ENCODE peak calls at places on chromosomes 7 and 10, in seven cellular contexts. W, J, U, X, Z, C and H are unnamed samples.

GRCh38 chr7:83439021-83439420 is 209.9 kb downstream of the SEMA3E start:
- DNase-seq in X (no peak), U (no peak), W (no peak), J (no peak), Z (no peak), C (no peak), H (no peak)

GRCh38 chr10:31620236-31621151 is 301.5 kb downstream of the ZEB1 start:
- DNase-seq in X (no peak), Z (peak; percentile 78), U (peak; percentile 36), J (peak; percentile 86), W (peak; percentile 66), C (peak; percentile 82), H (peak; percentile 62)

GRCh38 chr10:1400129-1400865 is 337.0 kb downstream of the ADARB2 start:
- DNase-seq in C (no peak), X (no peak), J (no peak), W (no peak), U (no peak), Z (no peak), H (no peak)

GRCh38 chr10:30431435-30431911 is 2.5 kb upstream of the MAP3K8 start:
- DNase-seq in W (no peak), Z (no peak), U (no peak), J (no peak), X (no peak), C (peak; percentile 37), H (no peak)

GRCh38 chr10:86545097-86545496 is 23.5 kb upstream of the WAPL start:
- DNase-seq in U (no peak), Z (no peak), C (no peak), X (no peak), J (no peak), W (no peak), H (no peak)

GRCh38 chr10:12438914-12439692 is 89.8 kb downstream of the CAMK1D start:
- DNase-seq in C (no peak), J (no peak), U (no peak), W (no peak), Z (no peak), X (no peak), H (no peak)

GRCh38 chr10:119663866-119664698 is 12.9 kb downstream of the BAG3 start:
- DNase-seq in Z (no peak), C (peak; percentile 85), J (no peak), X (no peak), W (peak; percentile 63), U (no peak), H (no peak)

GRCh38 chr7:55074008-55074499 is 55.2 kb downstream of the EGFR start:
- DNase-seq in Z (peak; percentile 79), J (peak; percentile 34), C (peak; percentile 88), X (no peak), U (peak; percentile 43), W (peak; percentile 78), H (peak; percentile 78)

GRCh38 chr7:42714361-42714760 is 197.5 kb downstream of the C7orf25 start:
- DNase-seq in W (no peak), J (no peak), Z (no peak), C (no peak), U (no peak), X (no peak), H (no peak)

GRCh38 chr7:1922071-1922869 is 252.2 kb downstream of the ELFN1 start:
- DNase-seq in X (no peak), W (no peak), U (no peak), C (peak; percentile 77), J (no peak), Z (peak; percentile 17), H (no peak)

GRCh38 chr7:19508821-19509220 is 200.0 kb downstream of the POLR1F start:
- DNase-seq in U (no peak), W (no peak), J (no peak), C (no peak), Z (no peak), X (no peak), H (peak; percentile 24)

GRCh38 chr7:143372070-143372469 is 9.1 kb upstream of the ZYX start:
- DNase-seq in U (no peak), C (no peak), W (no peak), Z (no peak), X (no peak), J (no peak), H (no peak)

GRCh38 chr7:104275900-104276299 is 52.5 kb upstream of the LHFPL3 start:
- DNase-seq in C (peak; percentile 8), U (no peak), Z (peak; percentile 8), W (no peak), X (no peak), J (no peak), H (no peak)

GRCh38 chr10:121527690-121528089 is 70.6 kb downstream of the FGFR2 start:
- DNase-seq in U (no peak), Z (peak; percentile 1), X (peak; percentile 37), C (peak; percentile 89), W (peak; percentile 96), J (no peak), H (peak; percentile 75)

GRCh38 chr10:77574436-77574835 is 63.2 kb downstream of the KCNMA1 start:
- DNase-seq in Z (no peak), C (no peak), U (no peak), W (no peak), X (no peak), J (no peak), H (no peak)
- H2BK5ac ChIP-seq in Z (no peak overlapping the region), C (no peak overlapping the region), U (no peak overlapping the region), W (no peak overlapping the region), X (no peak overlapping the region), J (no peak overlapping the region), H (no peak overlapping the region)

GRCh38 chr7:100435401-100436304 is 644 bp downstream of the PPP1R35 start:
- DNase-seq in X (no peak), C (peak; percentile 70), U (no peak), W (peak; percentile 54), Z (no peak), J (peak; percentile 45), H (peak; percentile 33)
- H3K4me1 ChIP-seq in X (peaks cover 22% of the 10 kb centered on the region), C (peaks cover 16% of the 10 kb centered on the region), U (peaks cover 12% of the 10 kb centered on the region), W (peaks cover 12% of the 10 kb centered on the region), Z (peaks cover 13% of the 10 kb centered on the region), J (no peaks in the 10 kb centered on the region), H (peaks cover 26% of the 10 kb centered on the region)

GRCh38 chr7:132154695-132155471 is 421.4 kb downstream of the PLXNA4 start:
- DNase-seq in X (no peak), J (no peak), W (no peak), Z (no peak), C (no peak), U (no peak), H (no peak)

GRCh38 chr7:132152490-132152889 is 423.8 kb downstream of the PLXNA4 start:
- DNase-seq in W (no peak), C (no peak), Z (no peak), J (no peak), X (no peak), U (no peak), H (no peak)

GRCh38 chr7:132150711-132151110 is 425.6 kb downstream of the PLXNA4 start:
- DNase-seq in X (no peak), W (no peak), U (no peak), J (no peak), Z (no peak), C (peak; percentile 74), H (no peak)

GRCh38 chr7:132155715-132156114 is 420.6 kb downstream of the PLXNA4 start:
- DNase-seq in Z (no peak), X (no peak), J (no peak), W (no peak), C (no peak), U (no peak), H (no peak)

GRCh38 chr7:132154248-132154647 is 422.0 kb downstream of the PLXNA4 start:
- DNase-seq in J (no peak), C (no peak), Z (no peak), X (no peak), W (no peak), U (no peak), H (no peak)
- H2AK5ac ChIP-seq in J (no peak overlapping the region), C (no peak overlapping the region), Z (no peak overlapping the region), X (peak overlapping the region; percentile 11), W (no peak overlapping the region), U (no peak overlapping the region), H (no peak overlapping the region)

GRCh38 chr10:22911067-22911466 is 16.8 kb upstream of the ARMC3 start:
- DNase-seq in W (no peak), U (no peak), C (no peak), J (no peak), X (no peak), Z (no peak), H (no peak)
- H2BK5ac ChIP-seq in W (no peak overlapping the region), U (no peak overlapping the region), C (no peak overlapping the region), J (no peak overlapping the region), X (no peak overlapping the region), Z (no peak overlapping the region), H (no peak overlapping the region)

DNA sequence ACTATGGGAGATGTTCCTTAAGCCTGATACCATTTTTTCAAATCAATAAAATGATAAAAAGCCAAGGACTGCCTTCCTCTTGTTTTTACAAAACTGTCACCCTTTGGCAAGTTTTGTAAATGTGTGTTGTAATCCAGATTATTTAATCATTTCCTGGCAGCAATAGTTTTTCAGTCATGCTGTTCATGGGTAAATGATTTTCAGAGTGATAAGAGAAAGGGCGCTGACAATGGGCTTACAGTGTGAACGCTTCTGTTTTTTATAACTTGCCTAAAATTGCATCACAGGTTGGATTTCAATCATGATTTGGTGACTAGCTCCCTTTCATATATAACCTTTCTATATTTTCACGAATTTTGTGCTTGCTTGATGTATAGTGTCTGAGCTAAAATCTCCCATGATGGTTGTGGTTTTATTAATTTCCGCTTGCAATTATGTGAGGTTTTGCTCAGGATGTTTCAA is 19.0 kb upstream of the DMBT1 start:
- DNase-seq in X (no peak), J (no peak), Z (no peak), U (no peak), W (no peak), C (no peak), H (no peak)
- H3K4me1 ChIP-seq in X (no peaks in the 10 kb centered on the region), J (no peaks in the 10 kb centered on the region), Z (no peaks in the 10 kb centered on the region), U (no peaks in the 10 kb centered on the region), W (no peaks in the 10 kb centered on the region), C (no peaks in the 10 kb centered on the region), H (no peaks in the 10 kb centered on the region)

DNA sequence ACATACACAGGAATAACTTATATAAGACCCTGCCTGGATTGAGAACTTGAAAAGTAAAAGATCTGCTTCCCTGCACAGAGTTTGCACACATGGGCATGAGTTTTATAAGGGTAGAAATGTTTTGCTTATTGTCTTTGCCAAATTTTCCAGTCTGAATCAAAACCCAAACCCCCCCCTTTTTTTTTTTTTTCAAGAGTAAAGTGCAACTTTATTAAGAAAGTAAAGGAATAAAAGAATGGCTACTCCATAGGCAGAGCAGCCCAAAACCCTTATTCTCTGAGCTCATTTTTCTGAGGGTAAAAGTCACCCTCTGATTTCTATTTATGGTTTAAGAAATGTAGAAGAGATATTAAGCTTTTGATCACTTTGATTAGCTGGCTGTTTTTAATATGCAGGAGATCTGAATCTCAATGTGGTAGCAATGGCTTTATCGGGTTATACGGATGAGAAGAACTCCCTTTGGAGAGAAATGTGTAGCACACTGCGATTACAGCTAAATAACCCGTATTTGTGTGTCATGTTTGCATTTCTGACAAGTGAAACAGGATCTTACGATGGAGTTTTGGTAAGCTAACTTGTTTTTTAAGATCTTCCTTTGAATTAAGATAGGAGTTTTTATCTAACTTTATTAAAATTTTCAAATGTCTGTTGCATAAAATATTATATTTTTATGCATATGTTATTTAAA is 18.7 kb downstream of the MIOS start:
- DNase-seq in Z (no peak), C (no peak), X (no peak), J (no peak), U (no peak), W (no peak), H (no peak)
- H2AK5ac ChIP-seq in Z (no peak overlapping the region), C (no peak overlapping the region), X (no peak overlapping the region), J (no peak overlapping the region), U (no peak overlapping the region), W (no peak overlapping the region), H (no peak overlapping the region)

GRCh38 chr7:101690061-101690460 is 61.0 kb upstream of the MYL10 start:
- DNase-seq in C (peak; percentile 68), Z (no peak), X (no peak), J (no peak), U (no peak), W (no peak), H (no peak)
- H2BK5ac ChIP-seq in C (no peak overlapping the region), Z (no peak overlapping the region), X (no peak overlapping the region), J (no peak overlapping the region), U (no peak overlapping the region), W (no peak overlapping the region), H (no peak overlapping the region)